ENCODE peak calls at places on chromosomes 1 and 21, in seven cellular contexts. B, P, F, R, N, C and G are unnamed samples.
A peak's percentile ranks its signal among the peaks of the same experiment; 100 is the strongest.

GRCh38 chr1:203995228-203995627 is 77.7 kb upstream of the SOX13 start:
- DNase-seq in B (no peak), P (no peak), F (no peak), R (no peak), N (no peak), C (no peak), G (no peak)

GRCh38 chr1:201245082-201245481 is 38.2 kb upstream of the PKP1 start:
- DNase-seq in B (no peak), P (no peak), F (no peak), R (no peak), N (no peak), C (peak; percentile 6), G (no peak)

GRCh38 chr21:32423846-32424535 is 11.5 kb downstream of the EVA1C start:
- DNase-seq in B (no peak), P (no peak), F (no peak), R (no peak), N (no peak), C (no peak), G (no peak)

GRCh38 chr1:161427733-161428516 is 60.2 kb upstream of the CFAP126 start:
- DNase-seq in B (peak; percentile 50), P (no peak), F (no peak), R (no peak), N (no peak), C (no peak), G (no peak)

GRCh38 chr1:71882241-71883036 is 399.9 kb downstream of the NEGR1 start:
- DNase-seq in B (no peak), P (peak; percentile 13), F (no peak), R (no peak), N (no peak), C (no peak), G (no peak)

GRCh38 chr1:26296340-26297056 is 9.9 kb downstream of the UBXN11 start:
- DNase-seq in B (no peak), P (no peak), F (no peak), R (no peak), N (no peak), C (no peak), G (no peak)

GRCh38 chr1:229380514-229381160 is 37.8 kb upstream of the CCSAP start:
- DNase-seq in B (no peak), P (no peak), F (no peak), R (no peak), N (no peak), C (peak; percentile 62), G (no peak)

GRCh38 chr1:201885531-201886075 is 3.1 kb upstream of the SHISA4 start:
- DNase-seq in B (peak; percentile 87), P (no peak), F (no peak), R (no peak), N (no peak), C (peak; percentile 45), G (peak; percentile 51)

GRCh38 chr1:166980818-166981217 is 5.5 kb upstream of the ILDR2 start:
- DNase-seq in B (no peak), P (no peak), F (no peak), R (no peak), N (no peak), C (no peak), G (no peak)

GRCh38 chr1:18697541-18697940 is 66.9 kb downstream of the PAX7 start:
- DNase-seq in B (no peak), P (no peak), F (no peak), R (no peak), N (no peak), C (no peak), G (no peak)

GRCh38 chr1:101843160-101843559 is 153.6 kb downstream of the OLFM3 start:
- DNase-seq in B (no peak), P (no peak), F (no peak), R (no peak), N (no peak), C (no peak), G (no peak)

GRCh38 chr1:63679076-63679475 is 85.9 kb downstream of the PGM1 start:
- DNase-seq in B (no peak), P (no peak), F (no peak), R (no peak), N (no peak), C (no peak), G (no peak)

GRCh38 chr1:12206792-12207424 is 22.9 kb upstream of the VPS13D start:
- DNase-seq in B (no peak), P (no peak), F (no peak), R (no peak), N (no peak), C (no peak), G (no peak)

GRCh38 chr1:104933846-104934245 is 1184.1 kb downstream of the AMY1C start:
- DNase-seq in B (no peak), P (no peak), F (no peak), R (no peak), N (no peak), C (no peak), G (no peak)

GRCh38 chr1:64242895-64243756 is 39.7 kb downstream of the UBE2U start:
- DNase-seq in B (no peak), P (no peak), F (no peak), R (no peak), N (no peak), C (no peak), G (peak; percentile 24)

GRCh38 chr1:106727171-106727570 is 329.3 kb upstream of the PRMT6 start:
- DNase-seq in B (no peak), P (no peak), F (no peak), R (no peak), N (no peak), C (no peak), G (no peak)

GRCh38 chr1:207032528-207033017 is at the start of gene C1orf116:
- DNase-seq in B (peak; percentile 35), P (no peak), F (no peak), R (no peak), N (no peak), C (no peak), G (no peak)
- TF ChIP-seq POLR2A in B (no peak), P (no peak), F (no peak), R (no peak), N (no peak), C (no peak), G (no peak)

GRCh38 chr1:31787786-31788137 is 23.6 kb upstream of the ADGRB2 start:
- DNase-seq in B (no peak), P (no peak), F (no peak), R (no peak), N (no peak), C (no peak), G (no peak)

GRCh38 chr1:31789259-31790065 is 25.3 kb upstream of the ADGRB2 start:
- DNase-seq in B (peak; percentile 89), P (peak; percentile 100), F (peak; percentile 95), R (peak; percentile 99), N (peak; percentile 97), C (peak; percentile 99), G (peak; percentile 88)

GRCh38 chr1:31787261-31787660 is 23.1 kb upstream of the ADGRB2 start:
- DNase-seq in B (no peak), P (no peak), F (peak; percentile 10), R (no peak), N (peak; percentile 22), C (peak; percentile 58), G (no peak)

GRCh38 chr1:31788825-31789256 is 24.7 kb upstream of the ADGRB2 start:
- DNase-seq in B (no peak), P (no peak), F (no peak), R (no peak), N (no peak), C (no peak), G (no peak)

DNA sequence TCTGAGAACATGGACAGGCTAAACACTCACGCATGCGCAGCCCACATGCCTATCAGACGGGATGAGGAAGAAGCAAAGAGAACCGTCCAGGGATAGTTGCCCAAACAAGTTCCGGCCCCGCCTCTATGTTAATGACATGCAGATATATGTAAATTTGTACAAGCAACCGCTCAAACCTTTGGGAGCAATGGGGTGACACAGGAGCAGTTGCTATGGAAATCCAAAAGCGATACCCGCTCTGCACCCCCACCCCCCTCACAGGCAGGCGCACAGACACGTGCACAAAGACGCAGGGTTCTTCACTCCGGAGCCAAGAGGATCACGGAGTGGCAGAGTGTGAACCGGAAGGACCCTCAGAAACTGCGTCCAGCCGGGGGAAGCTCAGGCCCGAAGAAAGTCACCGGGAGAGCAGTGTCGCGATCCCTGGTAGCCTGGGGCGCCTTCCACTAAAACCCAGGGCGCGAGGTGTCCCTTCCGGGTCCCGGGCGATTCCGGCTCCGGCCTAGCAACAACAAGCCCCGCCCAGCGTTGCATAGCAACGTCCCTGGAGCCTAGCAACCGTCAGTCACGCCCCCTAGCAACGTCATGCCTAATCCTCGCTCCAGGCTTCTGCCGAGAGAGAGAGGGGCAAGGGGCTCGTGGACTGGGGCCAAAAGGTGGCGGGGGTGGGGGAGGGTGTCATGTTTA is 24.1 kb upstream of the ADGRB2 start:
- DNase-seq in B (peak; percentile 82), P (peak; percentile 96), F (peak; percentile 95), R (peak; percentile 92), N (peak; percentile 96), C (peak; percentile 99), G (peak; percentile 92)
- TF ChIP-seq POLR2A in B (peak; percentile 62), P (peak; percentile 34), F (no peak), R (peak; percentile 75), N (peak; percentile 65), C (no peak), G (peak; percentile 61)

DNA sequence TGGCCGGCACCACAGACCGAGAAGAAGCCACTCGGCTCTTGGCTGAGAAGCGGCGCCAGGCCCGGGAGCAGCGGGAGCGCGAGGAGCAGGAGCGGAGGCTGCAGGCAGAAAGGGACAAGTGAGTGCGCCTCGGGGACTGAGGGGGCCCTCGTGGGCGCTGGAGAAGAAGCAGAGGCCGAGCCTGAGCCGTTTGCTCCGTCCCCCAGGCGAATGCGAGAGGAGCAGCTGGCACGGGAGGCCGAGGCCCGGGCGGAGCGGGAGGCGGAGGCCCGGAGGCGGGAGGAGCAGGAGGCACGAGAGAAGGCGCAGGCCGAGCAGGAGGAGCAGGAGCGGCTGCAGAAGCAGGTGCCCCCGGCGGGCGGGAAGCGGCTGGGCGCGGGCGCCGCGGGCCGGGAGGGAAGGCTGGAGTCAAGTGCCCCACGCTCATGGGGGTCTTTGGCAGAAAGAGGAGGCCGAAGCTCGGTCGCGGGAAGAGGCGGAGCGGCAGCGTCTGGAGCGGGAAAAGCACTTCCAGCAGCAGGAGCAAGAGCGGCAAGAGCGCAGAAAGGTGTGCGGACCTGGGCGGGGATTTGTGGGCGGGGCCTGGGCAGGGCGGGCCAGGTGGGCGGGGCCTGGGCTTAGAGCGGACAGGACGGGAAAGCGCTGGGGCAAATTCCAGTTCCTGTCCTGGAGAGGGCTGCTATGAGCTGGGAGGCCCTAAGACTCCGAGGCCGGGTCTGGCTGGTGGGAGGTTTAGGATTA is 22.7 kb downstream of the MAP7D1 start:
- DNase-seq in B (no peak), P (no peak), F (peak; percentile 62), R (no peak), N (no peak), C (no peak), G (no peak)
- TF ChIP-seq POLR2A in B (no peak), P (no peak), F (no peak), R (no peak), N (no peak), C (no peak), G (no peak)

DNA sequence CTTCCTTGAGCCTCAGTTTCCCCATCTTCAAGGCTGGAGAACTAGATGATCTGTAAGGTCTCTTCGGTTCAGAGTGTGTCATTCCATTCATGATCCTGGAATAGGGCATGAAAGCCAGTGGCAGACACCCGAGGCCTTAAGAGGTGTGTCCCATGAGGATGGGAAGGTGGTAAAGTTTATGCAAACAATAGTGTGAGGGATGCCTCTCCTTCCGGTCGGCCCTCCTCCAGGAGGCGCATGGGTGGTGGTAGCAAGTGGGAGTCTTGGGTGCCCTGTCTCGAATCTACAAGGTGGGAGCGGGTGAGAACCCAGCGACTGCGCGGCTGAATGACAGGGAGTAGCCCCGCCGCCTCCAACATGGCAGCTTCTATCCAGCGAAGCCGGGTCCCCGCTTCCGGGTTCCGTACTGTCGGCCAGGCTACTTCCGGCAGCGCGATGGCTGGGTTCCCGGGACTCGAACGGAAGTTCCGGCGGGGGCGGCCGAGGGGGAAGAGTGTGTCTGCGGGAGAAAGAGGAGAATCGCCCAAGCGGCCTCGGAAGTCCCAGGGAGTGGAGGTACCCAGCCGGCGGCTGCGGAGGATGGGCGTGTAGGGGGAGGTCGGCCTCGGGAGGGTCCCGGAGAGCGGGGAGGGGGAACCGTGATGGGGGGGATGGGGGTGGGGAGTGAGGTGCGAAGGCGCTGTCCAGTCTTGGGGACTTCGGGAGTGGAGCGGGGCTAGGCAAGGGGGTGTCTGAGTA is at the start of gene LYPLA2:
- DNase-seq in B (peak; percentile 73), P (peak; percentile 92), F (peak; percentile 97), R (peak; percentile 92), N (peak; percentile 93), C (peak; percentile 99), G (peak; percentile 89)
- TF ChIP-seq POLR2A in B (peak; percentile 42), P (peak; percentile 50), F (no peak), R (peak; percentile 77), N (peak; percentile 26), C (no peak), G (peak; percentile 53)